ENCODE peak calls at places on chromosomes 2 and 18, in seven cellular contexts. One of them, this sample, is unnamed. For H3K36me3, the result is how much of the 10 kb centered on the place peaks cover.

GRCh38 chr2:144111443-144111842 is 408.5 kb downstream of the ZEB2 start:
- DNase-seq in psoas muscle: no peak
- DNase-seq in ovary: no peak
- DNase-seq in tibial nerve: no peak
- DNase-seq in stomach: no peak
- DNase-seq in mucosa of descending colon: no peak
- DNase-seq in CD8-positive, alpha-beta memory T cell: no peak
- DNase-seq in this sample: no peak

GRCh38 chr2:85181093-85181685 is 48.0 kb downstream of the TCF7L1 start:
- DNase-seq in mucosa of descending colon: no peak
- DNase-seq in psoas muscle: no peak
- DNase-seq in stomach: no peak
- DNase-seq in ovary: no peak
- DNase-seq in CD8-positive, alpha-beta memory T cell: no peak
- DNase-seq in tibial nerve: no peak
- DNase-seq in this sample: no peak

GRCh38 chr2:141362311-141362710 is 768.5 kb downstream of the LRP1B start:
- DNase-seq in tibial nerve: no peak
- DNase-seq in mucosa of descending colon: no peak
- DNase-seq in stomach: no peak
- DNase-seq in psoas muscle: no peak
- DNase-seq in CD8-positive, alpha-beta memory T cell: no peak
- DNase-seq in ovary: no peak
- DNase-seq in this sample: no peak

GRCh38 chr2:161423351-161424178 is 7.5 kb downstream of the TBR1 start:
- DNase-seq in tibial nerve: no peak
- DNase-seq in psoas muscle: peak
- DNase-seq in ovary: no peak
- DNase-seq in stomach: no peak
- DNase-seq in mucosa of descending colon: peak
- DNase-seq in CD8-positive, alpha-beta memory T cell: peak
- DNase-seq in this sample: no peak

GRCh38 chr2:240235149-240235803 is 94.8 kb upstream of the OTOS start:
- DNase-seq in ovary: peak
- DNase-seq in stomach: no peak
- DNase-seq in psoas muscle: peak
- DNase-seq in CD8-positive, alpha-beta memory T cell: peak
- DNase-seq in mucosa of descending colon: no peak
- DNase-seq in tibial nerve: no peak
- DNase-seq in this sample: peak

GRCh38 chr18:74869904-74870863 is 272.5 kb downstream of the ZNF407 start:
- DNase-seq in tibial nerve: no peak
- DNase-seq in mucosa of descending colon: no peak
- DNase-seq in CD8-positive, alpha-beta memory T cell: no peak
- DNase-seq in ovary: no peak
- DNase-seq in stomach: no peak
- DNase-seq in psoas muscle: no peak
- DNase-seq in this sample: no peak

GRCh38 chr18:647304-647703 is 10.1 kb upstream of the TYMS start:
- DNase-seq in CD8-positive, alpha-beta memory T cell: no peak
- DNase-seq in psoas muscle: no peak
- DNase-seq in ovary: no peak
- DNase-seq in mucosa of descending colon: no peak
- DNase-seq in tibial nerve: no peak
- DNase-seq in stomach: no peak
- DNase-seq in this sample: no peak

GRCh38 chr18:79922971-79923411 is 28.5 kb downstream of the SLC66A2 start:
- DNase-seq in ovary: peak
- DNase-seq in psoas muscle: peak
- DNase-seq in tibial nerve: no peak
- DNase-seq in CD8-positive, alpha-beta memory T cell: no peak
- DNase-seq in mucosa of descending colon: peak
- DNase-seq in stomach: peak
- DNase-seq in this sample: peak

GRCh38 chr2:57733959-57734358 is 312.6 kb upstream of the VRK2 start:
- DNase-seq in psoas muscle: no peak
- DNase-seq in CD8-positive, alpha-beta memory T cell: no peak
- DNase-seq in stomach: no peak
- DNase-seq in ovary: no peak
- DNase-seq in mucosa of descending colon: no peak
- DNase-seq in tibial nerve: no peak
- DNase-seq in this sample: no peak

GRCh38 chr2:24489942-24490673 is 946 bp upstream of the NCOA1 start:
- DNase-seq in ovary: no peak
- DNase-seq in psoas muscle: no peak
- DNase-seq in stomach: no peak
- DNase-seq in mucosa of descending colon: peak
- DNase-seq in tibial nerve: no peak
- DNase-seq in CD8-positive, alpha-beta memory T cell: no peak
- DNase-seq in this sample: no peak

GRCh38 chr2:234571620-234572407 is 74.9 kb upstream of the ARL4C start:
- DNase-seq in mucosa of descending colon: no peak
- DNase-seq in CD8-positive, alpha-beta memory T cell: no peak
- DNase-seq in stomach: no peak
- DNase-seq in ovary: no peak
- DNase-seq in psoas muscle: no peak
- DNase-seq in tibial nerve: no peak
- DNase-seq in this sample: no peak

GRCh38 chr2:17336458-17336857 is 181.8 kb downstream of the RAD51AP2 start:
- DNase-seq in stomach: no peak
- DNase-seq in tibial nerve: no peak
- DNase-seq in ovary: no peak
- DNase-seq in psoas muscle: no peak
- DNase-seq in mucosa of descending colon: no peak
- DNase-seq in CD8-positive, alpha-beta memory T cell: no peak
- DNase-seq in this sample: no peak

GRCh38 chr2:79860233-79861058 is 347.6 kb downstream of the CTNNA2 start:
- DNase-seq in psoas muscle: no peak
- DNase-seq in ovary: no peak
- DNase-seq in stomach: no peak
- DNase-seq in tibial nerve: no peak
- DNase-seq in mucosa of descending colon: no peak
- DNase-seq in CD8-positive, alpha-beta memory T cell: no peak
- DNase-seq in this sample: no peak

GRCh38 chr2:225779829-225780228 is 380.3 kb downstream of the NYAP2 start:
- DNase-seq in psoas muscle: no peak
- DNase-seq in stomach: no peak
- DNase-seq in tibial nerve: no peak
- DNase-seq in CD8-positive, alpha-beta memory T cell: no peak
- DNase-seq in mucosa of descending colon: no peak
- DNase-seq in ovary: no peak
- DNase-seq in this sample: no peak

GRCh38 chr2:144230452-144231085 is 289.4 kb downstream of the ZEB2 start:
- DNase-seq in tibial nerve: no peak
- DNase-seq in ovary: no peak
- DNase-seq in CD8-positive, alpha-beta memory T cell: no peak
- DNase-seq in mucosa of descending colon: no peak
- DNase-seq in psoas muscle: no peak
- DNase-seq in stomach: no peak
- DNase-seq in this sample: no peak

GRCh38 chr18:13229021-13229671 is 10.6 kb downstream of the LDLRAD4 start:
- DNase-seq in psoas muscle: no peak
- DNase-seq in tibial nerve: no peak
- DNase-seq in stomach: no peak
- DNase-seq in mucosa of descending colon: no peak
- DNase-seq in CD8-positive, alpha-beta memory T cell: no peak
- DNase-seq in ovary: no peak
- DNase-seq in this sample: no peak

GRCh38 chr2:118371500-118371899 is 283.2 kb downstream of the INSIG2 start:
- DNase-seq in ovary: no peak
- DNase-seq in stomach: no peak
- DNase-seq in mucosa of descending colon: peak
- DNase-seq in CD8-positive, alpha-beta memory T cell: no peak
- DNase-seq in tibial nerve: no peak
- DNase-seq in psoas muscle: no peak
- DNase-seq in this sample: no peak

DNA sequence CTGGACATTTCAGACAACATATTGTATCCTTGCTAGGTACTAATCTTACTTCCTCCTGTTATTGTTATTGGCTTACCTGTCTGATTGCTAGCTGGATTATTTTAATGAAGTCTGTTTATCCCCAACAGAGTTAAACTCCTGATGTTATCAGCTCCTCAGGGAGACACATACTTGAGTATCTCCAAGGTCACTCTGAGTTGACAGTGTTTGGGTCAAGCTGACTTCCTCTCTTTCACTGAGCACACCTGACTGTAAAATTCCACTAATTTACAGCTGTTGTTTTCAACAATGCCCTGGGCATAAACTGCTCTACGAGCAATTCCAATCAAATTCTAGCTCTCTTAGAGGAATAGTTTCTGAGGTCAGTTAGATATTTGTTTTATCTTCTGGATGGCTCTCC is 9.6 kb downstream of the HAUS1 start:
- DNase-seq in mucosa of descending colon: no peak
- DNase-seq in CD8-positive, alpha-beta memory T cell: no peak
- DNase-seq in ovary: no peak
- DNase-seq in stomach: no peak
- DNase-seq in psoas muscle: no peak
- DNase-seq in tibial nerve: no peak
- DNase-seq in this sample: no peak
- H3K36me3 ChIP-seq in mucosa of descending colon: under half
- H3K36me3 ChIP-seq in CD8-positive, alpha-beta memory T cell: under half
- H3K36me3 ChIP-seq in ovary: under half
- H3K36me3 ChIP-seq in stomach: under half
- H3K36me3 ChIP-seq in psoas muscle: under half
- H3K36me3 ChIP-seq in tibial nerve: under half
- H3K36me3 ChIP-seq in this sample: under half

DNA sequence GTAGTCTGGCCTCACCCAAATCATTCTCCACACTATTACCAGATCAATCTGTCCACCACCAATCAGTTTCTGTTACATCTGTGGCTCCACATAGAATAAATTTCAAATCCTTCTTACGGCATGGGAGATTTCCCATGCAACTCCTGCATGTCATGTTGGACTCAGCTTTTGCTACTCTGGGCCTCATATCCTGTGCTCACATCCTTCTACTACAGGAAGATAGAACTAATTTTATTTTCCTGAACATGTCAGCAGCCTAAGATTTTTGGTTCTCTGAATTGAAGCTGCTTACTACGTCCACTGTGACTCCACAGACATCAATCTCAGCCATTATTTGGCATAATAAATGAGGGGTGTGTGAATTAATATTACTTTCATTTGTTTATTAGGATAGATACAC is 181.1 kb downstream of the CCDC85A start:
- DNase-seq in tibial nerve: no peak
- DNase-seq in CD8-positive, alpha-beta memory T cell: no peak
- DNase-seq in ovary: no peak
- DNase-seq in mucosa of descending colon: no peak
- DNase-seq in stomach: no peak
- DNase-seq in psoas muscle: no peak
- DNase-seq in this sample: no peak
- H3K36me3 ChIP-seq in tibial nerve: under half
- H3K36me3 ChIP-seq in CD8-positive, alpha-beta memory T cell: under half
- H3K36me3 ChIP-seq in ovary: under half
- H3K36me3 ChIP-seq in mucosa of descending colon: under half
- H3K36me3 ChIP-seq in stomach: under half
- H3K36me3 ChIP-seq in psoas muscle: under half
- H3K36me3 ChIP-seq in this sample: under half

GRCh38 chr18:3213231-3214059 is 6.3 kb downstream of the MYOM1 start:
- DNase-seq in stomach: no peak
- DNase-seq in mucosa of descending colon: no peak
- DNase-seq in ovary: no peak
- DNase-seq in tibial nerve: no peak
- DNase-seq in psoas muscle: no peak
- DNase-seq in CD8-positive, alpha-beta memory T cell: no peak
- DNase-seq in this sample: no peak

GRCh38 chr18:3207565-3207964 is 12.2 kb downstream of the MYOM1 start:
- DNase-seq in stomach: no peak
- DNase-seq in CD8-positive, alpha-beta memory T cell: no peak
- DNase-seq in psoas muscle: peak
- DNase-seq in tibial nerve: no peak
- DNase-seq in ovary: no peak
- DNase-seq in mucosa of descending colon: no peak
- DNase-seq in this sample: no peak

GRCh38 chr18:3212636-3213035 is 7.1 kb downstream of the MYOM1 start:
- DNase-seq in psoas muscle: no peak
- DNase-seq in stomach: no peak
- DNase-seq in mucosa of descending colon: no peak
- DNase-seq in CD8-positive, alpha-beta memory T cell: no peak
- DNase-seq in tibial nerve: no peak
- DNase-seq in ovary: no peak
- DNase-seq in this sample: no peak

GRCh38 chr18:3211236-3211992 is 8.4 kb downstream of the MYOM1 start:
- DNase-seq in ovary: no peak
- DNase-seq in mucosa of descending colon: no peak
- DNase-seq in tibial nerve: no peak
- DNase-seq in CD8-positive, alpha-beta memory T cell: no peak
- DNase-seq in stomach: no peak
- DNase-seq in psoas muscle: no peak
- DNase-seq in this sample: no peak

DNA sequence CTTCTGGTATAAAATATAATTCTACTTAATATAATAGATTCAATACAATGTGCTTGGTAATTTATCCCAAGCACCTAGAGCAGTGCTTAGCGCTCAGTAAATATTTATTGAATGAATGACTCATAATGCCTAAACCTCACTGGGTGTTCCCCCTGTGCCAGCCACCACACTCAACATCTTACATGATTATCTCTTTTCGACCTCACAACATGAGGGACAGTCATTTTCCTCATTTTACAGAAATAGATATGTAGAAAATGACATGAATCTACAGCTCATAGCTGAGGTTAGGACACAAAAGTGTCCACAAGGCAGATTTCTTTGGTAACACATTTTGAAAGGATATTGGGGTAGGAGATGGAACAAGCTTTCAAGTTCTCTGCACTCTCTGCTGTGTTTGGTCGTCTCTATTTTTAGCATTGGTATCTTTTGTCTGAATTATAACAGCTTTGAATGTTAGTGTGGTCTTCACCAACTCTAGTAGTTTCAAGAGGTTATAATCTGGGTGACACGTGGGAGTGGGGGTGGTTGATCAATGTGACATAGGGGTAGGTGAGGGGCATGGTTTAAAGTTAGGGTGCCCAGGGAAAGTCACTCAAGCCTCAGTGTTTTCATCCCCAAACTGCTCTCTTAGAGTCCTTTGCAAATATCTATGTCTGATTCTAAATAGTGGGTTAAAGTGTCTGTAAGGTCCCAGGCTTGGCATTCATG is 9.8 kb downstream of the MYOM1 start:
- DNase-seq in ovary: no peak
- DNase-seq in stomach: no peak
- DNase-seq in psoas muscle: no peak
- DNase-seq in CD8-positive, alpha-beta memory T cell: no peak
- DNase-seq in mucosa of descending colon: no peak
- DNase-seq in tibial nerve: no peak
- DNase-seq in this sample: no peak
- H3K36me3 ChIP-seq in ovary: under half
- H3K36me3 ChIP-seq in stomach: under half
- H3K36me3 ChIP-seq in psoas muscle: under half
- H3K36me3 ChIP-seq in CD8-positive, alpha-beta memory T cell: under half
- H3K36me3 ChIP-seq in mucosa of descending colon: under half
- H3K36me3 ChIP-seq in tibial nerve: under half
- H3K36me3 ChIP-seq in this sample: under half

DNA sequence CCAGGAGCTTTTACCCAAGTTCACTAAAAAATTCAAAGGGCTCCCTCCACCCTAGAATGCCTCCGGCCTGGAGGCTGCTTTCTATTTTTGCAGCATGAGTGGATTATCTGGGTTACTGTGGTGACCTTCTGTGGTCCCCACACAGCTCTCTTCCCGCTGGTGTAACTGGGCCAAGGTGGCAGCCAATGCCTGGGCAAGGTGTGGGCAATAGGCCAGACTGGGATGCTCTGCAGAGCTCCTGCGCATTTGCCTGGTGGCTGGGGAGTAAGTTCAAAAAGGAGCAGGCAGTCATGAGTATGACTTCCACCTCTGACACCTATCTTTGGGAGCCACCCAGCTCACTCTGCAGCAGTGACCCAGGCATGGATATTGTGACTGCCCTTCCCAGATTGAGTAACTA is 130.5 kb upstream of the SPRED2 start:
- DNase-seq in stomach: no peak
- DNase-seq in psoas muscle: no peak
- DNase-seq in ovary: no peak
- DNase-seq in mucosa of descending colon: no peak
- DNase-seq in tibial nerve: no peak
- DNase-seq in CD8-positive, alpha-beta memory T cell: no peak
- DNase-seq in this sample: no peak
- H3K36me3 ChIP-seq in stomach: under half
- H3K36me3 ChIP-seq in psoas muscle: under half
- H3K36me3 ChIP-seq in ovary: under half
- H3K36me3 ChIP-seq in mucosa of descending colon: under half
- H3K36me3 ChIP-seq in tibial nerve: under half
- H3K36me3 ChIP-seq in CD8-positive, alpha-beta memory T cell: under half
- H3K36me3 ChIP-seq in this sample: under half

This sample was measured in kidney.